ENCODE peak calls at places on chromosomes 3 and 15, in eight cellular contexts. N is AML-193, T is A172, K is MCF 10A, G is GM10248, J is H9, L is AG09319, C is NCI-H1092. Q is an unnamed sample.

GRCh38 chr15:47872869-47873301 is 155.6 kb downstream of the SEMA6D start:
- DNase-seq in G (no peak), N (no peak), J (no peak), L (no peak), C (no peak), K (no peak), T (no peak), Q (peak)

GRCh38 chr15:80591471-80591870 is 103.6 kb upstream of the ABHD17C start:
- DNase-seq in L (no peak), K (no peak), C (no peak), G (no peak), J (no peak), N (no peak), T (no peak), Q (no peak)

GRCh38 chr15:96331942-96332853 is 1.7 kb downstream of the NR2F2 start:
- DNase-seq in T (peak), K (peak), N (no peak), J (peak), G (no peak), L (no peak), C (peak), Q (no peak)

GRCh38 chr3:176214758-176215157 is 982.5 kb downstream of the TBL1XR1 start:
- DNase-seq in G (no peak), T (no peak), C (no peak), N (no peak), L (no peak), K (no peak), J (no peak), Q (no peak)

GRCh38 chr3:25297667-25298585 is 130.1 kb upstream of the RARB start:
- DNase-seq in K (peak), G (no peak), T (no peak), L (peak), N (no peak), C (no peak), J (no peak), Q (no peak)

GRCh38 chr3:153894857-153895256 is 226.3 kb upstream of the ARHGEF26 start:
- DNase-seq in L (no peak), K (no peak), C (no peak), J (no peak), T (no peak), N (no peak), G (no peak), Q (no peak)

GRCh38 chr3:184827572-184827971 is 15.6 kb downstream of the VPS8 start:
- DNase-seq in L (no peak), J (no peak), C (no peak), G (no peak), N (no peak), T (no peak), K (no peak), Q (no peak)

GRCh38 chr3:48065035-48065434 is 48.8 kb upstream of the MAP4 start:
- DNase-seq in L (no peak), T (no peak), C (no peak), J (no peak), K (no peak), G (no peak), N (no peak), Q (no peak)

GRCh38 chr15:81301815-81302399 is 22.0 kb downstream of the STARD5 start:
- DNase-seq in G (peak), T (no peak), K (no peak), C (no peak), L (no peak), J (no peak), N (no peak), Q (no peak)

GRCh38 chr15:81295466-81296145 is 28.3 kb downstream of the STARD5 start:
- DNase-seq in K (no peak), N (peak), C (no peak), J (no peak), T (no peak), G (no peak), L (no peak), Q (no peak)

GRCh38 chr3:57949779-57950618 is 58.2 kb upstream of the FLNB start:
- DNase-seq in J (no peak), G (no peak), C (no peak), N (peak), K (peak), L (no peak), T (peak), Q (no peak)

GRCh38 chr3:23600178-23600577 is 205.6 kb upstream of the UBE2E1 start:
- DNase-seq in C (no peak), L (no peak), J (no peak), T (peak), N (no peak), G (no peak), K (peak), Q (no peak)

GRCh38 chr3:32646761-32647160 is 38.2 kb upstream of the CNOT10 start:
- DNase-seq in J (no peak), C (no peak), K (no peak), N (no peak), L (no peak), G (no peak), T (no peak), Q (no peak)

GRCh38 chr3:46926039-46926438 is 48.5 kb downstream of the PTH1R start:
- DNase-seq in N (no peak), J (no peak), T (no peak), C (no peak), G (no peak), K (no peak), L (no peak), Q (no peak)

GRCh38 chr15:101023501-101024110 is 104.4 kb downstream of the LRRK1 start:
- DNase-seq in C (no peak), L (no peak), N (peak), K (no peak), T (no peak), J (peak), G (no peak), Q (no peak)

GRCh38 chr3:194640829-194641228 is 7.6 kb upstream of the TMEM44 start:
- DNase-seq in J (no peak), C (no peak), T (peak), N (no peak), G (no peak), K (peak), L (no peak), Q (no peak)

GRCh38 chr15:70526221-70526973 is 237.0 kb downstream of the UACA start:
- DNase-seq in L (peak), T (peak), C (peak), J (peak), G (peak), K (peak), N (peak), Q (peak)

GRCh38 chr15:92714457-92715401 is 59.2 kb upstream of the FAM174B start:
- DNase-seq in G (peak), J (peak), T (peak), L (peak), N (peak), C (peak), K (peak), Q (no peak)

GRCh38 chr3:78820497-78820896 is 947.3 kb downstream of the ROBO1 start:
- DNase-seq in N (no peak), J (no peak), G (no peak), L (no peak), K (no peak), T (no peak), C (no peak), Q (no peak)

GRCh38 chr3:49673131-49673714 is 928 bp upstream of the APEH start:
- DNase-seq in C (no peak), N (no peak), J (no peak), K (no peak), G (peak), T (no peak), L (no peak), Q (no peak)

GRCh38 chr3:142215111-142215510 is 10.3 kb downstream of the GK5 start:
- DNase-seq in C (no peak), N (no peak), J (no peak), G (no peak), T (no peak), K (no peak), L (no peak), Q (peak)

GRCh38 chr3:192063570-192063969 is 602.6 kb downstream of the PYDC2 start:
- DNase-seq in J (peak), T (peak), N (no peak), G (peak), C (no peak), L (no peak), K (no peak), Q (no peak)

GRCh38 chr3:60434945-60435344 is 816.3 kb downstream of the FHIT start:
- DNase-seq in T (no peak), G (no peak), C (no peak), L (no peak), N (no peak), K (no peak), J (no peak), Q (no peak)

GRCh38 chr3:15858547-15859506 is 61.0 kb upstream of the ANKRD28 start:
- DNase-seq in C (no peak), G (peak), N (peak), J (peak), T (peak), L (no peak), K (peak), Q (no peak)

GRCh38 chr3:188179006-188179966 is 25.3 kb downstream of the LPP start:
- DNase-seq in K (no peak), C (peak), L (peak), T (no peak), J (no peak), N (no peak), G (no peak), Q (no peak)

GRCh38 chr3:122183521-122183892 is at the start of gene CASR:
- DNase-seq in C (no peak), L (no peak), J (peak), N (no peak), G (peak), K (no peak), T (no peak), Q (no peak)

GRCh38 chr3:167843483-167843882 is 108.0 kb downstream of the SERPINI1 start:
- DNase-seq in N (no peak), J (no peak), C (no peak), L (no peak), G (no peak), K (no peak), T (no peak), Q (no peak)

GRCh38 chr15:99452728-99453643 is 112.8 kb upstream of the MEF2A start:
- DNase-seq in N (peak), G (peak), C (no peak), J (no peak), L (no peak), K (peak), T (peak), Q (no peak)

GRCh38 chr3:117355566-117355965 is 646.0 kb downstream of the TUSC7 start:
- DNase-seq in J (peak), L (no peak), C (peak), G (peak), K (peak), T (no peak), N (peak), Q (peak)

GRCh38 chr3:11116336-11117059 is 37.8 kb upstream of the HRH1 start:
- DNase-seq in K (no peak), L (no peak), N (no peak), G (no peak), J (no peak), T (no peak), C (no peak), Q (no peak)

GRCh38 chr3:139916271-139916670 is 18.7 kb upstream of the CLSTN2 start:
- DNase-seq in T (no peak), J (no peak), C (no peak), N (no peak), K (no peak), G (no peak), L (no peak), Q (no peak)

GRCh38 chr3:112974894-112975293 is at the start of gene CD200R1:
- DNase-seq in L (no peak), N (peak), C (no peak), J (no peak), G (no peak), T (no peak), K (no peak), Q (no peak)

GRCh38 chr15:89377842-89378698 is 43.4 kb upstream of the POLG start:
- DNase-seq in J (peak), N (no peak), C (no peak), T (no peak), K (no peak), G (no peak), L (no peak), Q (no peak)

GRCh38 chr3:1087066-1087555 is 5.7 kb upstream of the CNTN6 start:
- DNase-seq in C (no peak), K (peak), L (peak), N (no peak), J (no peak), G (no peak), T (peak), Q (peak)